ENCODE peak calls at places on chromosomes 7 and 10, in five cellular contexts. T is K562, L is HepG2, Q is GM12878, A is H1. Z is an unnamed sample.

GRCh38 chr10:97708976-97709745 is 4.4 kb upstream of the MARVELD1 start:
- DNase-seq in T (peak), L (peak), Q (no peak), A (no peak), Z (no peak)

GRCh38 chr10:72173635-72174296 is 42.0 kb upstream of the ANAPC16 start:
- DNase-seq in T (peak), L (peak), Q (peak), A (no peak), Z (no peak)

GRCh38 chr10:129938460-129938859 is 25.6 kb downstream of the EBF3 start:
- DNase-seq in T (no peak), L (no peak), Q (no peak), A (no peak), Z (no peak)

GRCh38 chr10:42475168-42476098 is 162.9 kb downstream of the ZNF33B start:
- DNase-seq in T (peak), L (peak), Q (no peak), A (no peak), Z (no peak)

GRCh38 chr7:40134428-40135423 is at the start of the genes MPLKIP and SUGCT:
- DNase-seq in T (peak), L (peak), Q (peak), A (peak), Z (peak)

GRCh38 chr10:83677795-83678194 is 461.5 kb upstream of the GHITM start:
- DNase-seq in T (no peak), L (no peak), Q (no peak), A (no peak), Z (no peak)

GRCh38 chr7:5693529-5693928 is 87.9 kb downstream of the RNF216 start:
- DNase-seq in T (peak), L (peak), Q (peak), A (no peak), Z (no peak)

GRCh38 chr10:12194752-12195271 is 879 bp downstream of the NUDT5 start:
- DNase-seq in T (peak), L (no peak), Q (no peak), A (no peak), Z (no peak)

GRCh38 chr10:93548376-93549071 is 17.9 kb upstream of the FFAR4 start:
- DNase-seq in T (no peak), L (no peak), Q (no peak), A (no peak), Z (no peak)

GRCh38 chr7:38975944-38976392 is 1.7 kb upstream of the POU6F2 start:
- DNase-seq in T (no peak), L (no peak), Q (no peak), A (peak), Z (no peak)

GRCh38 chr7:3673524-3673923 is 372.5 kb downstream of the SDK1 start:
- DNase-seq in T (peak), L (peak), Q (no peak), A (peak), Z (peak)
- TF ChIP-seq ZNF274 in T (no peak), L (no peak), Q (no peak), A (no peak), Z (no peak)

GRCh38 chr10:113027574-113028392 is 77.7 kb downstream of the TCF7L2 start:
- DNase-seq in T (no peak), L (peak), Q (no peak), A (no peak), Z (no peak)
- H3K9ac ChIP-seq in T (no peak), L (no peak), Q (no peak), A (no peak), Z (no peak)

GRCh38 chr7:13990319-13990983 is 985 bp upstream of the ETV1 start:
- DNase-seq in T (peak), L (peak), Q (no peak), A (no peak), Z (peak)

GRCh38 chr7:13988765-13989137 is 715 bp downstream of the ETV1 start:
- DNase-seq in T (peak), L (no peak), Q (no peak), A (no peak), Z (peak)

GRCh38 chr7:13989944-13990295 is 454 bp upstream of the ETV1 start:
- DNase-seq in T (no peak), L (no peak), Q (no peak), A (no peak), Z (no peak)

GRCh38 chr7:13988011-13988410 is 1.5 kb downstream of the ETV1 start:
- DNase-seq in T (peak), L (no peak), Q (no peak), A (no peak), Z (no peak)

DNA sequence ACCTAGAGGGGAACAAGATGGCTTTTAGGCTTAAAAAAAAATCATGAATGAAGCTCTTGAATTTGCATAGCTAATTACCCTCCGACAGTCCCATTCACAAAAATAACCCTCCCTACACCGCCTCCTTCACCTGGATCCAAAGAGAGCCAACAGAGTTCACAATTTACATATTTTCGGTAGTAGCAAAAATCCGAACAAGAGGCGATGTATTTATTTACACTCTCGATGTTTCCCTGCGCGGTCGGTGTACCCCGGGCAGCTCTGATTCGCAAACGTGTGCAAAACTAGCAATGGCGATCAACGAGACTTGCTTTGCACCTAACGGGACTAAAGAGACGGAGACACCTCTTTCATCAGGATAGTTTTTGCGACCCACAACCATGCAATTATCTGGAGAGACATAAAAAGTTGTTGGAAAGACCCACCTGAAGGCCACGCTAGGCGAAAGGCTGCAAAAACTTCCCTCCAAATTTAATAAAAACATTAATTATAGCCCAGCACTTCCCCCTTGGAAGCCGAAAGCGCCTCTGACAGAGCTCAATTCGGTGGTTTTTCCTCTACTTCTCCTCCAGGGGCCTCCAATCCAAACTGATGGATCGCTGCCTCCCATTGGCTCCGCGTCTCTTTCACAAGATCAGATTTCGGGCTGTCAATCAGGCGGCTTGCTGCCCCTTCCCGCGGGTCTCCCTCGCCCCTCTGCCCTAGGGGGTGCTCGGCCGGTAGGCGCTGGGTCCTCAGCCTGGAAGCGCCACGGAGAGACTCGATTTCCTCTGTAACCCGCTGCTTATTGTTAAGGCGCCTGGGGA is at the start of gene ETV1:
- DNase-seq in T (peak), L (peak), Q (no peak), A (peak), Z (peak)
- TF ChIP-seq ZNF274 in T (no peak), L (no peak), Q (no peak), A (no peak), Z (no peak)

GRCh38 chr10:123674741-123675140 is 8.6 kb downstream of the GPR26 start:
- DNase-seq in T (no peak), L (no peak), Q (no peak), A (no peak), Z (no peak)
- H3K9ac ChIP-seq in T (no peak), L (no peak), Q (no peak), A (no peak), Z (no peak)

Z was measured in NT2/D1.